ENCODE peak calls at places on chromosome 20, in five cellular contexts. One of them, this sample, is unnamed. For H3K9me3, the result is how much of the 10 kb centered on the place peaks cover.

GRCh38 chr20:18190466-18191233 is 53.0 kb downstream of the KAT14 start:
- DNase-seq in mesenchymal stem cell: no peak
- DNase-seq in CD8-positive, alpha-beta T cell: no peak
- DNase-seq in endodermal cell: peak
- DNase-seq in testis: no peak
- DNase-seq in this sample: no peak

GRCh38 chr20:35341366-35342028 is 49.3 kb upstream of the FAM83C start:
- DNase-seq in mesenchymal stem cell: no peak
- DNase-seq in CD8-positive, alpha-beta T cell: no peak
- DNase-seq in endodermal cell: no peak
- DNase-seq in testis: no peak
- DNase-seq in this sample: no peak

GRCh38 chr20:35369804-35370203 is 42.0 kb downstream of the UQCC1 start:
- DNase-seq in mesenchymal stem cell: peak
- DNase-seq in CD8-positive, alpha-beta T cell: no peak
- DNase-seq in endodermal cell: no peak
- DNase-seq in testis: no peak
- DNase-seq in this sample: no peak

GRCh38 chr20:49713779-49714712 is at the start of gene B4GALT5:
- DNase-seq in mesenchymal stem cell: peak
- DNase-seq in CD8-positive, alpha-beta T cell: peak
- DNase-seq in endodermal cell: peak
- DNase-seq in testis: peak
- DNase-seq in this sample: peak

GRCh38 chr20:35015863-35016193 is 60.2 kb downstream of the MYH7B start:
- DNase-seq in mesenchymal stem cell: no peak
- DNase-seq in CD8-positive, alpha-beta T cell: no peak
- DNase-seq in endodermal cell: no peak
- DNase-seq in testis: no peak
- DNase-seq in this sample: no peak

GRCh38 chr20:41029150-41029872 is 689 bp downstream of the TOP1 start:
- DNase-seq in mesenchymal stem cell: peak
- DNase-seq in CD8-positive, alpha-beta T cell: no peak
- DNase-seq in endodermal cell: peak
- DNase-seq in testis: peak
- DNase-seq in this sample: peak

GRCh38 chr20:24674921-24675605 is 205.6 kb downstream of the SYNDIG1 start:
- DNase-seq in mesenchymal stem cell: no peak
- DNase-seq in CD8-positive, alpha-beta T cell: no peak
- DNase-seq in endodermal cell: no peak
- DNase-seq in testis: no peak
- DNase-seq in this sample: no peak

GRCh38 chr20:24633521-24633920 is 164.1 kb downstream of the SYNDIG1 start:
- DNase-seq in mesenchymal stem cell: no peak
- DNase-seq in CD8-positive, alpha-beta T cell: no peak
- DNase-seq in endodermal cell: no peak
- DNase-seq in testis: no peak
- DNase-seq in this sample: no peak

GRCh38 chr20:14568225-14568624 is 230.8 kb upstream of the FLRT3 start:
- DNase-seq in mesenchymal stem cell: no peak
- DNase-seq in CD8-positive, alpha-beta T cell: no peak
- DNase-seq in endodermal cell: no peak
- DNase-seq in testis: no peak
- DNase-seq in this sample: no peak

GRCh38 chr20:36573798-36574277 is 441 bp downstream of the TGIF2 start:
- DNase-seq in mesenchymal stem cell: peak
- DNase-seq in CD8-positive, alpha-beta T cell: no peak
- DNase-seq in endodermal cell: no peak
- DNase-seq in testis: no peak
- DNase-seq in this sample: no peak

GRCh38 chr20:9417665-9418064 is 96.7 kb upstream of the LAMP5 start:
- DNase-seq in mesenchymal stem cell: peak
- DNase-seq in CD8-positive, alpha-beta T cell: no peak
- DNase-seq in endodermal cell: no peak
- DNase-seq in testis: no peak
- DNase-seq in this sample: no peak

GRCh38 chr20:4493386-4493785 is 228.3 kb upstream of the PRND start:
- DNase-seq in mesenchymal stem cell: no peak
- DNase-seq in CD8-positive, alpha-beta T cell: no peak
- DNase-seq in endodermal cell: no peak
- DNase-seq in testis: no peak
- DNase-seq in this sample: no peak

GRCh38 chr20:23149623-23150279 is 63.6 kb upstream of the CD93 start:
- DNase-seq in mesenchymal stem cell: no peak
- DNase-seq in CD8-positive, alpha-beta T cell: no peak
- DNase-seq in endodermal cell: peak
- DNase-seq in testis: no peak
- DNase-seq in this sample: no peak

GRCh38 chr20:4603724-4604123 is 118.0 kb upstream of the PRND start:
- DNase-seq in mesenchymal stem cell: peak
- DNase-seq in CD8-positive, alpha-beta T cell: no peak
- DNase-seq in endodermal cell: no peak
- DNase-seq in testis: no peak
- DNase-seq in this sample: no peak

GRCh38 chr20:45450097-45450818 is 19.3 kb upstream of the WFDC2 start:
- DNase-seq in mesenchymal stem cell: peak
- DNase-seq in CD8-positive, alpha-beta T cell: no peak
- DNase-seq in endodermal cell: peak
- DNase-seq in testis: peak
- DNase-seq in this sample: no peak
- H3K9me3 ChIP-seq in mesenchymal stem cell: under half
- H3K9me3 ChIP-seq in CD8-positive, alpha-beta T cell: under half
- H3K9me3 ChIP-seq in endodermal cell: under half
- H3K9me3 ChIP-seq in testis: under half
- H3K9me3 ChIP-seq in this sample: under half

DNA sequence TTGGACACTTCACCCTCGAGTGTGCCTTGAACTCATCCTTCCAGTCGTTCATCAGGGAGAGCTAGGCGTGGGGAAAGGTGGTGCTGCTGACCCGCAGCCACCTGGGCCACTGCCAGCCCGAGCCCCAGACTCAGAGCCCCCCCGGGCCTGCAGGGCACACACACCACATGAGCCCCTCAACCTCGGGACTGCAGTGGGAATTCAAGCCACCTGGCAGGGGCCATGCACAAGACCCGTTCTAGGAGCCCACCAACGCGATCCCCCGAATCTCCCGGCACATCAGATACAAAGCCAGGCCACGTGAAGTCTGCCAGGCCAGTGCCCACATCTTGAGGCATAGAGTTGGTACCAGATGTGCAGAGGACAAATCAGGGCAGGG is 2.8 kb downstream of the ZNF512B start:
- DNase-seq in mesenchymal stem cell: no peak
- DNase-seq in CD8-positive, alpha-beta T cell: no peak
- DNase-seq in endodermal cell: no peak
- DNase-seq in testis: no peak
- DNase-seq in this sample: no peak
- H3K9me3 ChIP-seq in mesenchymal stem cell: under half
- H3K9me3 ChIP-seq in CD8-positive, alpha-beta T cell: under half
- H3K9me3 ChIP-seq in endodermal cell: under half
- H3K9me3 ChIP-seq in testis: under half
- H3K9me3 ChIP-seq in this sample: under half

DNA sequence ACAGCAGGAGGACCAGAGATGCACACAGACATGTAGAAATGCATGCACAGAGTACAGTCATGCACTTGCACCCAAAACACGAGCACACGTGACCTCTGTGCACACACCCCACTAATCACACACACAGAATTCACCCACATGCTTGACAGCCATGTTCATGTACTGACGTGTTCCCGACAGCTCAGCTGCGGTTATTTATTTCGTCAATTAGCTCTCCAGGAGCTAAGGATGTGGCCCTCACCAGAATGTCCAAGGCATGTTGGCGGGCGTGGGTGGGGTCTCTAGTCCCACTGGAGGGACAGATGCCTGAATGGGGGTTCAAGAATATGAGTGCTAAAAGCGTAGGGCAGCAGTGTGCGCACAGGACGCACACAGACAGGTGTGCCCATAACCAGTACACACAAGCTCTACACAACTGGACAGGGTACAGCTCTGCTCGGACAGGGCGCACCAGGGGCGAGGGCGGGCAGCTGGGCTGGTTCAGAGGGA is 571 bp upstream of the PRPF6 start:
- DNase-seq in mesenchymal stem cell: no peak
- DNase-seq in CD8-positive, alpha-beta T cell: no peak
- DNase-seq in endodermal cell: no peak
- DNase-seq in testis: no peak
- DNase-seq in this sample: no peak
- H3K9me3 ChIP-seq in mesenchymal stem cell: under half
- H3K9me3 ChIP-seq in CD8-positive, alpha-beta T cell: under half
- H3K9me3 ChIP-seq in endodermal cell: under half
- H3K9me3 ChIP-seq in testis: under half
- H3K9me3 ChIP-seq in this sample: under half

GRCh38 chr20:47652794-47653193 is 132.5 kb downstream of the SULF2 start:
- DNase-seq in mesenchymal stem cell: no peak
- DNase-seq in CD8-positive, alpha-beta T cell: no peak
- DNase-seq in endodermal cell: peak
- DNase-seq in testis: no peak
- DNase-seq in this sample: no peak
- H3K9me3 ChIP-seq in mesenchymal stem cell: under half
- H3K9me3 ChIP-seq in CD8-positive, alpha-beta T cell: under half
- H3K9me3 ChIP-seq in endodermal cell: under half
- H3K9me3 ChIP-seq in testis: under half
- H3K9me3 ChIP-seq in this sample: under half

DNA sequence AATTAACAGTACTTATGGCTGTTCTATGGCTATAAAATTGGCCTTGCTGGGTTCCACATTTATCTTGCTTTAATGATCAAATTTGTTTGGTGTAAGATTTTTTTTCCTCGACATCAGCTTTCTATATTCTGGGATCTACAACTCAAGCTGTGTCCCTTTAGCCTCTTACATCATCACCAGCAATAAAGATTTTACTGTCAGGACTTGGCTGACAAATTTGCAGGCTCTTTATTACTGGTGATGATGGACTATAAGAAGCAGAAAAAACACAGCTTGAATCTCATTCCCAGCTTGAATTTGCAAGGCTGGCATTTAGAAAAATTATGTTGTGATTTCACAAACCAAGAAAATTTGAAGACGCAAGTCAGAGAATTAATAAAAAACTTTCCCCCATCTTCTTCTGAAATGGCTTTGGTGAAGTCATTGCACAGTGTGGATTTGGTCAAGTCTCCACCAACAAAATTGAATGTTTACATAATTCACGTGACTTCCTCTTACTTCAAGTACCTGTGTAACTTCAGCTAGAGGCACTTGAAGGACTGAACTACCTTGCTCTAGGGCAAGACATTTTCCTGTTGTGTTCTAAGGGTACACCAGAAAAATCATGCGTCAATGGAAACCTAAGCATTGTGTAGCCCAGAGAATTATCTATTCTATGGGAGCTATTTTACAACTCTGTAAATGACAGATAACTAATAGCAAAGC is 175.0 kb downstream of the CBLN4 start:
- DNase-seq in mesenchymal stem cell: no peak
- DNase-seq in CD8-positive, alpha-beta T cell: no peak
- DNase-seq in endodermal cell: no peak
- DNase-seq in testis: no peak
- DNase-seq in this sample: no peak
- H3K9me3 ChIP-seq in mesenchymal stem cell: under half
- H3K9me3 ChIP-seq in CD8-positive, alpha-beta T cell: under half
- H3K9me3 ChIP-seq in endodermal cell: half or more
- H3K9me3 ChIP-seq in testis: under half
- H3K9me3 ChIP-seq in this sample: under half

GRCh38 chr20:38170914-38171300 is 5.8 kb upstream of the TGM2 start:
- DNase-seq in mesenchymal stem cell: peak
- DNase-seq in CD8-positive, alpha-beta T cell: no peak
- DNase-seq in endodermal cell: no peak
- DNase-seq in testis: no peak
- DNase-seq in this sample: no peak

GRCh38 chr20:38170219-38170902 is 5.3 kb upstream of the TGM2 start:
- DNase-seq in mesenchymal stem cell: no peak
- DNase-seq in CD8-positive, alpha-beta T cell: no peak
- DNase-seq in endodermal cell: no peak
- DNase-seq in testis: no peak
- DNase-seq in this sample: no peak

GRCh38 chr20:38168791-38169589 is 3.9 kb upstream of the TGM2 start:
- DNase-seq in mesenchymal stem cell: peak
- DNase-seq in CD8-positive, alpha-beta T cell: no peak
- DNase-seq in endodermal cell: no peak
- DNase-seq in testis: no peak
- DNase-seq in this sample: no peak

GRCh38 chr20:38167851-38168760 is 3.0 kb upstream of the TGM2 start:
- DNase-seq in mesenchymal stem cell: peak
- DNase-seq in CD8-positive, alpha-beta T cell: no peak
- DNase-seq in endodermal cell: peak
- DNase-seq in testis: no peak
- DNase-seq in this sample: peak

DNA sequence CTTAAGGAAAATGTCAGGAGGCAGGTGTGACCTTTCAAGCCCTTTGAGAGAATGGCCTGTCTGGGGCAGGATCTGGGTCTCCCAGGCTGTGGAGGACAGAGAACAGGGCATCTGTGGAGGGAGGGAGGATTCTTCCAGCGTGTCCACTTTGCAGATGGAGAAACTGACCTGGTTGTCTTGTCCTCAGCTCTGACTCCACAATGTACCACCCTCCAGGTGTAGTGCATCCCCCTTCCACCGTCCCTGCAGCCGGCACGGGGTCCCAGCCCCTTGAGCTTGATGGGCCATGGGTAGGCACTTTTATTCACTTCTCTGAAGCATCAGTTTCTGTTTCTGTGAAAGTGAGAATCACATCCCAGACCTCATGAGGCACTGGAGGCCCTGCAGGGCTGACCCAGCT is 4.6 kb upstream of the TGM2 start:
- DNase-seq in mesenchymal stem cell: no peak
- DNase-seq in CD8-positive, alpha-beta T cell: no peak
- DNase-seq in endodermal cell: no peak
- DNase-seq in testis: no peak
- DNase-seq in this sample: no peak
- H3K9me3 ChIP-seq in mesenchymal stem cell: under half
- H3K9me3 ChIP-seq in CD8-positive, alpha-beta T cell: under half
- H3K9me3 ChIP-seq in endodermal cell: under half
- H3K9me3 ChIP-seq in testis: under half
- H3K9me3 ChIP-seq in this sample: under half

DNA sequence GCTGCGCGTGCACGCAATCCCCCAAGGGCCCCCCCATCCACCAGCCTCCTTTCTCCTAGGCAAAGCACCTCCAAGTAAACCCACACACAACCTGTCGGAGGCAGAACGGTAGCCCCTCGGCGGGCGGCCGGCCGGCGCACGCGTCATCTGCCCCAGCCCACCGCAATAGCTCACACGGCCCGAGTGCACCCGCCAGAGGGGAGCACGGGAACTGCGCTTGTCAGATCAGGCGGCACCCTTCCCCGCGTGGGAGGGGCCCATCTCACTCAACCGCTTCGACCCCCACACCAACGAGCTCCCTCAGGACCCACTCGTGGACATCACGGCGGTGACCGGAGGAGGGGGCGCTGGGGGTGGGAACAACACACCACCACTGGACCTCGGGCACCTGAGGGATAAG is 767.9 kb upstream of the DEFB115 start:
- DNase-seq in mesenchymal stem cell: no peak
- DNase-seq in CD8-positive, alpha-beta T cell: no peak
- DNase-seq in endodermal cell: peak
- DNase-seq in testis: no peak
- DNase-seq in this sample: no peak
- H3K9me3 ChIP-seq in mesenchymal stem cell: under half
- H3K9me3 ChIP-seq in CD8-positive, alpha-beta T cell: under half
- H3K9me3 ChIP-seq in endodermal cell: under half
- H3K9me3 ChIP-seq in testis: under half
- H3K9me3 ChIP-seq in this sample: under half

DNA sequence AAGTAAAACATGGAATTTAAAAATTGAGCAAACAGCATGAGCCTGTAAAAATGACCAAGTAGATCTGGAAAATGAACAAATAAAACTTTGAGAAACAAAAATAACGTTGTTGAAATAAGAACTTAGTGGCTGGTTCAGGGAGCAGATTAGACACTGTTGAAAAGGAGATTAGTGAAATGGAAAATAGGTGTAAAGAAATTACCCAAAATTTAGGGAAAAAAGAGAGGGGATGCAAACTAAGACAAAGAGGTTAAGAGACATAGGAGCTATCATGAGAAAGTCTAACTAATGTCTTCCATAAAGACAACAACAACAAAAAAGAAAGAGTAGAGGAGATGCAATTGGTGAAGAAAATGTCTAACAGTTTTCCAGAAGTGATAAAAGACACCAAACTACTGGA is 29.0 kb downstream of the APCDD1L start:
- DNase-seq in mesenchymal stem cell: no peak
- DNase-seq in CD8-positive, alpha-beta T cell: no peak
- DNase-seq in endodermal cell: no peak
- DNase-seq in testis: no peak
- DNase-seq in this sample: no peak
- H3K9me3 ChIP-seq in mesenchymal stem cell: under half
- H3K9me3 ChIP-seq in CD8-positive, alpha-beta T cell: under half
- H3K9me3 ChIP-seq in endodermal cell: under half
- H3K9me3 ChIP-seq in testis: under half
- H3K9me3 ChIP-seq in this sample: under half

This sample was measured in adrenal gland.